ENCODE peak calls at places on chromosomes 3 and 15, in six cellular contexts. One of them, this sample, is unnamed.

GRCh38 chr15:70182858-70183695 is 85.4 kb upstream of the TLE3 start:
- DNase-seq in H9: peak; percentile 52
- DNase-seq in neuronal stem cell: no peak
- DNase-seq in IMR-90: no peak
- DNase-seq in H1: no peak
- DNase-seq in trophoblast cell: peak; percentile 19
- DNase-seq in this sample: no peak

GRCh38 chr15:55799287-55800212 is 56.6 kb upstream of the PRTG start:
- DNase-seq in H9: peak; percentile 75
- DNase-seq in neuronal stem cell: peak; percentile 69
- DNase-seq in IMR-90: peak; percentile 52
- DNase-seq in H1: no peak
- DNase-seq in trophoblast cell: peak; percentile 72
- DNase-seq in this sample: peak; percentile 68

GRCh38 chr15:68578175-68578959 is 426 bp upstream of the CORO2B start:
- DNase-seq in H9: peak; percentile 65
- DNase-seq in neuronal stem cell: no peak
- DNase-seq in IMR-90: peak; percentile 71
- DNase-seq in H1: no peak
- DNase-seq in trophoblast cell: peak; percentile 49
- DNase-seq in this sample: peak; percentile 68

GRCh38 chr3:126245811-126246727 is 65.7 kb upstream of the ALDH1L1 start:
- DNase-seq in H9: no peak
- DNase-seq in neuronal stem cell: no peak
- DNase-seq in IMR-90: peak; percentile 65
- DNase-seq in H1: no peak
- DNase-seq in trophoblast cell: peak; percentile 68
- DNase-seq in this sample: peak; percentile 65

GRCh38 chr15:53843869-53844569 is 84.6 kb upstream of the WDR72 start:
- DNase-seq in H9: no peak
- DNase-seq in neuronal stem cell: no peak
- DNase-seq in IMR-90: no peak
- DNase-seq in H1: no peak
- DNase-seq in trophoblast cell: no peak
- DNase-seq in this sample: no peak

GRCh38 chr15:48680841-48681240 is 35.3 kb upstream of the FBN1 start:
- DNase-seq in H9: no peak
- DNase-seq in neuronal stem cell: no peak
- DNase-seq in IMR-90: peak; percentile 97
- DNase-seq in H1: no peak
- DNase-seq in trophoblast cell: peak; percentile 92
- DNase-seq in this sample: peak; percentile 93

GRCh38 chr3:99934984-99935797 is 117.5 kb downstream of the CMSS1 start:
- DNase-seq in H9: no peak
- DNase-seq in neuronal stem cell: no peak
- DNase-seq in IMR-90: no peak
- DNase-seq in H1: no peak
- DNase-seq in trophoblast cell: no peak
- DNase-seq in this sample: peak; percentile 64

GRCh38 chr3:124860599-124860998 is 26.6 kb downstream of the ITGB5 start:
- DNase-seq in H9: no peak
- DNase-seq in neuronal stem cell: no peak
- DNase-seq in IMR-90: peak; percentile 96
- DNase-seq in H1: no peak
- DNase-seq in trophoblast cell: peak; percentile 33
- DNase-seq in this sample: peak; percentile 98

GRCh38 chr3:15969874-15970640 is 172.3 kb upstream of the ANKRD28 start:
- DNase-seq in H9: no peak
- DNase-seq in neuronal stem cell: no peak
- DNase-seq in IMR-90: no peak
- DNase-seq in H1: no peak
- DNase-seq in trophoblast cell: no peak
- DNase-seq in this sample: no peak

GRCh38 chr3:111047812-111048435 is 23.7 kb upstream of the NECTIN3 start:
- DNase-seq in H9: no peak
- DNase-seq in neuronal stem cell: no peak
- DNase-seq in IMR-90: no peak
- DNase-seq in H1: no peak
- DNase-seq in trophoblast cell: no peak
- DNase-seq in this sample: peak; percentile 36

GRCh38 chr3:43286886-43287301 is 554 bp downstream of the SNRK start:
- DNase-seq in H9: no peak
- DNase-seq in neuronal stem cell: no peak
- DNase-seq in IMR-90: no peak
- DNase-seq in H1: no peak
- DNase-seq in trophoblast cell: peak; percentile 90
- DNase-seq in this sample: peak; percentile 42

GRCh38 chr15:80099246-80099645 is 39.8 kb downstream of the ZFAND6 start:
- DNase-seq in H9: no peak
- DNase-seq in neuronal stem cell: no peak
- DNase-seq in IMR-90: no peak
- DNase-seq in H1: no peak
- DNase-seq in trophoblast cell: peak; percentile 47
- DNase-seq in this sample: no peak

GRCh38 chr3:53939081-53939582 is 47.5 kb upstream of the SELENOK start:
- DNase-seq in H9: no peak
- DNase-seq in neuronal stem cell: peak; percentile 11
- DNase-seq in IMR-90: no peak
- DNase-seq in H1: no peak
- DNase-seq in trophoblast cell: no peak
- DNase-seq in this sample: no peak

GRCh38 chr3:181709537-181710279 is 2.0 kb upstream of the SOX2 start:
- DNase-seq in H9: peak; percentile 75
- DNase-seq in neuronal stem cell: no peak
- DNase-seq in IMR-90: peak; percentile 44
- DNase-seq in H1: no peak
- DNase-seq in trophoblast cell: peak; percentile 85
- DNase-seq in this sample: peak; percentile 57

GRCh38 chr3:146160964-146161724 is at the start of gene PLOD2:
- DNase-seq in H9: peak; percentile 74
- DNase-seq in neuronal stem cell: peak; percentile 65
- DNase-seq in IMR-90: peak; percentile 92
- DNase-seq in H1: peak; percentile 36
- DNase-seq in trophoblast cell: peak; percentile 95
- DNase-seq in this sample: peak; percentile 93

GRCh38 chr3:189967254-189967865 is 153.3 kb downstream of the P3H2 start:
- DNase-seq in H9: no peak
- DNase-seq in neuronal stem cell: peak; percentile 55
- DNase-seq in IMR-90: peak; percentile 65
- DNase-seq in H1: no peak
- DNase-seq in trophoblast cell: peak; percentile 88
- DNase-seq in this sample: peak; percentile 67

GRCh38 chr3:4805662-4806061 is 173.6 kb upstream of the BHLHE40 start:
- DNase-seq in H9: no peak
- DNase-seq in neuronal stem cell: no peak
- DNase-seq in IMR-90: no peak
- DNase-seq in H1: no peak
- DNase-seq in trophoblast cell: no peak
- DNase-seq in this sample: no peak

GRCh38 chr15:100033140-100033857 is 300.1 kb upstream of the LYSMD4 start:
- DNase-seq in H9: no peak
- DNase-seq in neuronal stem cell: no peak
- DNase-seq in IMR-90: peak; percentile 41
- DNase-seq in H1: no peak
- DNase-seq in trophoblast cell: no peak
- DNase-seq in this sample: peak; percentile 27

GRCh38 chr3:49566312-49566711 is 12.0 kb downstream of the BSN start:
- DNase-seq in H9: no peak
- DNase-seq in neuronal stem cell: no peak
- DNase-seq in IMR-90: no peak
- DNase-seq in H1: no peak
- DNase-seq in trophoblast cell: no peak
- DNase-seq in this sample: no peak

GRCh38 chr3:79052054-79052681 is 715.6 kb downstream of the ROBO1 start:
- DNase-seq in H9: no peak
- DNase-seq in neuronal stem cell: peak; percentile 21
- DNase-seq in IMR-90: no peak
- DNase-seq in H1: no peak
- DNase-seq in trophoblast cell: peak; percentile 15
- DNase-seq in this sample: peak; percentile 3

GRCh38 chr3:54206874-54207273 is 84.5 kb downstream of the CACNA2D3 start:
- DNase-seq in H9: no peak
- DNase-seq in neuronal stem cell: no peak
- DNase-seq in IMR-90: no peak
- DNase-seq in H1: no peak
- DNase-seq in trophoblast cell: no peak
- DNase-seq in this sample: no peak

GRCh38 chr3:185460719-185461350 is 38.0 kb downstream of the TMEM41A start:
- DNase-seq in H9: no peak
- DNase-seq in neuronal stem cell: no peak
- DNase-seq in IMR-90: peak; percentile 34
- DNase-seq in H1: no peak
- DNase-seq in trophoblast cell: peak; percentile 46
- DNase-seq in this sample: peak; percentile 18

GRCh38 chr3:101779808-101780366 is 876 bp downstream of the NXPE3 start:
- DNase-seq in H9: no peak
- DNase-seq in neuronal stem cell: no peak
- DNase-seq in IMR-90: no peak
- DNase-seq in H1: no peak
- DNase-seq in trophoblast cell: no peak
- DNase-seq in this sample: peak; percentile 40
- H3K4ac ChIP-seq in H9: no peak overlapping the region
- H3K4ac ChIP-seq in neuronal stem cell: no peak overlapping the region
- H3K4ac ChIP-seq in IMR-90: peak overlapping the region; percentile 57
- H3K4ac ChIP-seq in H1: no peak overlapping the region
- H3K4ac ChIP-seq in trophoblast cell: no peak overlapping the region
- H3K4ac ChIP-seq in this sample: peak overlapping the region; percentile 87

GRCh38 chr15:62212746-62213145 is 47.7 kb upstream of the C2CD4B start:
- DNase-seq in H9: no peak
- DNase-seq in neuronal stem cell: no peak
- DNase-seq in IMR-90: no peak
- DNase-seq in H1: no peak
- DNase-seq in trophoblast cell: no peak
- DNase-seq in this sample: no peak
- H3K14ac ChIP-seq in H9: no peak overlapping the region
- H3K14ac ChIP-seq in neuronal stem cell: no peak overlapping the region
- H3K14ac ChIP-seq in IMR-90: no peak overlapping the region
- H3K14ac ChIP-seq in H1: no peak overlapping the region
- H3K14ac ChIP-seq in trophoblast cell: no peak overlapping the region
- H3K14ac ChIP-seq in this sample: no peak overlapping the region

GRCh38 chr3:119211193-119211592 is 29.5 kb downstream of the B4GALT4 start:
- DNase-seq in H9: no peak
- DNase-seq in neuronal stem cell: no peak
- DNase-seq in IMR-90: no peak
- DNase-seq in H1: no peak
- DNase-seq in trophoblast cell: no peak
- DNase-seq in this sample: no peak

GRCh38 chr3:119205685-119206084 is 32.3 kb downstream of the UPK1B start:
- DNase-seq in H9: no peak
- DNase-seq in neuronal stem cell: no peak
- DNase-seq in IMR-90: no peak
- DNase-seq in H1: no peak
- DNase-seq in trophoblast cell: no peak
- DNase-seq in this sample: no peak

GRCh38 chr3:119205209-119205608 is 31.8 kb downstream of the UPK1B start:
- DNase-seq in H9: no peak
- DNase-seq in neuronal stem cell: no peak
- DNase-seq in IMR-90: no peak
- DNase-seq in H1: no peak
- DNase-seq in trophoblast cell: no peak
- DNase-seq in this sample: no peak

GRCh38 chr3:119207512-119207875 is 33.2 kb downstream of the B4GALT4 start:
- DNase-seq in H9: no peak
- DNase-seq in neuronal stem cell: no peak
- DNase-seq in IMR-90: no peak
- DNase-seq in H1: no peak
- DNase-seq in trophoblast cell: no peak
- DNase-seq in this sample: no peak

GRCh38 chr3:119206611-119207511 is 33.5 kb downstream of the UPK1B start:
- DNase-seq in H9: peak; percentile 46
- DNase-seq in neuronal stem cell: no peak
- DNase-seq in IMR-90: no peak
- DNase-seq in H1: no peak
- DNase-seq in trophoblast cell: no peak
- DNase-seq in this sample: no peak
- H3K4ac ChIP-seq in H9: no peak overlapping the region
- H3K4ac ChIP-seq in neuronal stem cell: no peak overlapping the region
- H3K4ac ChIP-seq in IMR-90: peak overlapping the region; percentile 29
- H3K4ac ChIP-seq in H1: no peak overlapping the region
- H3K4ac ChIP-seq in trophoblast cell: no peak overlapping the region
- H3K4ac ChIP-seq in this sample: no peak overlapping the region

DNA sequence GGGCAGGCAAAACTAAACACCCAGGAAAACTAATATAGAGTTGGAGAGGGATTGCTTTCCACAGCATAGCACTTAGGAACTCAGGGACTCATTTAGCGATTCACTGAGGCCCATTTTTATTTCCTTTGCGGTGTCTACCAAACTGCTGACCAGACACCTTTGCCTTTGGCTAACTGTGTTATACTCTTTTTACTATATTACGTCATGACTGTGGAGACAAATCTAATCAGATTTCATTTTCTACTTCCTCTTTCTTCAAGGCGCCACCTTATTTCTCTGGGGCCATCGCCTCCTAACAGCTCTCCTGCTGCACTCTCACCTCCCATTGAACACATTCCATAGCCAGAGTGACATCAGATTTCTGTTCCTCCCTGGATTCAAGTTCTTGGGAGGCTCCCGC is 215.7 kb upstream of the WNT5A start:
- DNase-seq in H9: no peak
- DNase-seq in neuronal stem cell: no peak
- DNase-seq in IMR-90: no peak
- DNase-seq in H1: no peak
- DNase-seq in trophoblast cell: no peak
- DNase-seq in this sample: no peak
- H3K14ac ChIP-seq in H9: no peak overlapping the region
- H3K14ac ChIP-seq in neuronal stem cell: no peak overlapping the region
- H3K14ac ChIP-seq in IMR-90: peak overlapping the region; percentile 75
- H3K14ac ChIP-seq in H1: no peak overlapping the region
- H3K14ac ChIP-seq in trophoblast cell: no peak overlapping the region
- H3K14ac ChIP-seq in this sample: no peak overlapping the region

This sample was measured in mesenchymal stem cell.